ENCODE peak calls at places on chromosomes 1 and 21, in ten cellular contexts. D is activated T-helper 1 cell treated with anti-CD3 and anti-CD28 coated beads, Interleukin-12 subunit alpha, Interleukin-12 subunit beta, Interleukin-2, Interleukin-4 antibody, amounts not matched to agents 30 ng/mL and 10 ng/mL and 1 ng/mL, durations not matched to agents 14 hours and 24 hours and 36 hours; B is anterior cingulate cortex; C is chondrocyte; E is tibial artery; Z is left lobe of liver; J is activated CD4-positive, alpha-beta T cell treated with anti-CD3 and anti-CD28 coated beads, Interleukin-2, amount 10 ng/mL, durations not matched to agents 7 days and 5 days; I is heart left ventricle; Y is ovary; Q is NCI-H2029. N is an unnamed sample.

GRCh38 chr1:218369688-218370511 is 24.8 kb downstream of the TGFB2 start:
- DNase-seq in D (no peak), B (no peak), C (no peak), E (no peak), Z (no peak), J (no peak), I (no peak), Y (no peak), Q (no peak), N (no peak)

GRCh38 chr21:22791986-22792560 is 1793.9 kb downstream of the NCAM2 start:
- DNase-seq in D (no peak), B (no peak), C (no peak), E (no peak), Z (no peak), J (peak), I (no peak), Y (no peak), Q (peak), N (no peak)

GRCh38 chr1:189149547-189150375 is 1327.9 kb downstream of the BRINP3 start:
- DNase-seq in D (no peak), B (no peak), C (no peak), E (no peak), Z (no peak), J (no peak), I (no peak), Y (no peak), Q (peak), N (no peak)

GRCh38 chr1:44810101-44810761 is 1.9 kb downstream of the BTBD19 start:
- DNase-seq in D (no peak), B (peak), C (peak), E (peak), Z (no peak), J (no peak), I (no peak), Y (no peak), Q (peak), N (peak)

GRCh38 chr1:230186874-230187273 is 119.8 kb downstream of the GALNT2 start:
- DNase-seq in D (no peak), B (no peak), C (no peak), E (no peak), Z (peak), J (peak), I (no peak), Y (no peak), Q (no peak), N (no peak)

GRCh38 chr21:43292041-43292865 is 123.4 kb downstream of the CRYAA start:
- DNase-seq in D (no peak), B (no peak), C (peak), E (no peak), Z (no peak), J (no peak), I (no peak), Y (no peak), Q (no peak), N (no peak)

GRCh38 chr1:160544647-160545046 is 21.6 kb upstream of the SLAMF6 start:
- DNase-seq in D (no peak), B (no peak), C (no peak), E (no peak), Z (no peak), J (peak), I (no peak), Y (no peak), Q (no peak), N (peak)

GRCh38 chr1:225820522-225821120 is 10.7 kb downstream of the EPHX1 start:
- DNase-seq in D (no peak), B (no peak), C (no peak), E (no peak), Z (no peak), J (no peak), I (no peak), Y (no peak), Q (no peak), N (no peak)

GRCh38 chr1:5938068-5938740 is 54.0 kb downstream of the NPHP4 start:
- DNase-seq in D (no peak), B (no peak), C (no peak), E (peak), Z (no peak), J (no peak), I (no peak), Y (no peak), Q (no peak), N (no peak)

GRCh38 chr1:86926886-86927285 is 12.5 kb downstream of the HS2ST1 start:
- DNase-seq in D (no peak), B (no peak), C (no peak), E (no peak), Z (no peak), J (no peak), I (no peak), Y (no peak), Q (no peak), N (no peak)

GRCh38 chr1:92989936-92990582 is 28.8 kb upstream of the DIPK1A start:
- DNase-seq in D (no peak), B (no peak), C (no peak), E (no peak), Z (no peak), J (no peak), I (no peak), Y (no peak), Q (no peak), N (no peak)

GRCh38 chr1:109812691-109813393 is 49.1 kb upstream of the EPS8L3 start:
- DNase-seq in D (no peak), B (no peak), C (no peak), E (no peak), Z (no peak), J (no peak), I (no peak), Y (no peak), Q (no peak), N (no peak)

GRCh38 chr1:167789501-167789900 is 67.7 kb downstream of the MPZL1 start:
- DNase-seq in D (no peak), B (no peak), C (no peak), E (no peak), Z (no peak), J (no peak), I (no peak), Y (no peak), Q (no peak), N (no peak)

GRCh38 chr1:20124451-20125057 is 5.2 kb upstream of the PLA2G2D start:
- DNase-seq in D (no peak), B (no peak), C (no peak), E (no peak), Z (no peak), J (no peak), I (no peak), Y (peak), Q (peak), N (no peak)

GRCh38 chr1:41851589-41851988 is 67.1 kb downstream of the HIVEP3 start:
- DNase-seq in D (no peak), B (no peak), C (no peak), E (no peak), Z (no peak), J (no peak), I (no peak), Y (no peak), Q (peak), N (no peak)

GRCh38 chr21:25506887-25507286 is 100.4 kb downstream of the MRPL39 start:
- DNase-seq in D (no peak), B (no peak), C (no peak), E (no peak), Z (no peak), J (no peak), I (no peak), Y (no peak), Q (peak), N (no peak)

GRCh38 chr1:109149874-109150601 is 36.1 kb downstream of the ELAPOR1 start:
- DNase-seq in D (no peak), B (no peak), C (no peak), E (no peak), Z (peak), J (no peak), I (no peak), Y (no peak), Q (no peak), N (no peak)

GRCh38 chr1:21736876-21737275 is 46.1 kb downstream of the USP48 start:
- DNase-seq in D (no peak), B (no peak), C (no peak), E (no peak), Z (no peak), J (no peak), I (no peak), Y (no peak), Q (no peak), N (no peak)

GRCh38 chr1:176903474-176903873 is 261.0 kb downstream of the ASTN1 start:
- DNase-seq in D (no peak), B (no peak), C (no peak), E (no peak), Z (no peak), J (no peak), I (no peak), Y (no peak), Q (no peak), N (no peak)

GRCh38 chr1:238119060-238119459 is 228.3 kb upstream of the ZP4 start:
- DNase-seq in D (no peak), B (no peak), C (no peak), E (no peak), Z (no peak), J (no peak), I (no peak), Y (no peak), Q (no peak), N (no peak)

GRCh38 chr21:45410865-45411809 is 6.2 kb downstream of the COL18A1 start:
- DNase-seq in D (no peak), B (no peak), C (peak), E (peak), Z (peak), J (no peak), I (peak), Y (no peak), Q (no peak), N (no peak)

GRCh38 chr21:41678944-41679343 is 87.9 kb downstream of the RIPK4 start:
- DNase-seq in D (no peak), B (peak), C (peak), E (peak), Z (peak), J (no peak), I (peak), Y (peak), Q (peak), N (peak)

GRCh38 chr1:209618756-209619420 is 33.3 kb downstream of the LAMB3 start:
- DNase-seq in D (no peak), B (peak), C (no peak), E (no peak), Z (no peak), J (no peak), I (peak), Y (no peak), Q (peak), N (peak)

GRCh38 chr1:184553845-184554244 is 167.0 kb downstream of the C1orf21 start:
- DNase-seq in D (no peak), B (no peak), C (no peak), E (no peak), Z (no peak), J (no peak), I (no peak), Y (no peak), Q (no peak), N (no peak)

GRCh38 chr1:222734740-222735139 is 2.3 kb upstream of the FAM177B start:
- DNase-seq in D (no peak), B (no peak), C (no peak), E (no peak), Z (no peak), J (no peak), I (no peak), Y (no peak), Q (no peak), N (no peak)

GRCh38 chr1:5650283-5651026 is 341.8 kb downstream of the NPHP4 start:
- DNase-seq in D (no peak), B (no peak), C (no peak), E (no peak), Z (peak), J (no peak), I (no peak), Y (no peak), Q (no peak), N (no peak)

GRCh38 chr1:53147171-53147570 is 4.7 kb upstream of the SLC1A7 start:
- DNase-seq in D (no peak), B (no peak), C (no peak), E (no peak), Z (no peak), J (no peak), I (no peak), Y (no peak), Q (no peak), N (no peak)

GRCh38 chr1:167747988-167748387 is 26.2 kb downstream of the MPZL1 start:
- DNase-seq in D (no peak), B (no peak), C (no peak), E (no peak), Z (no peak), J (no peak), I (no peak), Y (no peak), Q (no peak), N (no peak)

GRCh38 chr1:13517193-13517812 is 3.5 kb upstream of the LRRC38 start:
- DNase-seq in D (no peak), B (no peak), C (no peak), E (no peak), Z (no peak), J (peak), I (no peak), Y (no peak), Q (no peak), N (no peak)

N was measured in C1 segment of cervical spinal cord.